ENCODE peak calls at places on chromosomes 7 and 10, in six cellular contexts. Y is Calu3; L is tibial artery; D is upper lobe of right lung; I is stomach; F is activated T-cell treated with anti-CD3 and anti-CD28 coated beads, Interleukin-2, amount 50 U/mL, for 72 hours. J is an unnamed sample.

GRCh38 chr10:62681211-62681940 is 123.1 kb upstream of the ADO start:
- DNase-seq in D (no peak), I (peak; percentile 29), L (no peak), F (peak; percentile 86), Y (no peak), J (no peak)

GRCh38 chr7:24291271-24291670 is 7.3 kb downstream of the NPY start:
- DNase-seq in L (no peak), Y (no peak), F (no peak), D (no peak), I (no peak), J (no peak)

GRCh38 chr7:111521660-111522059 is 40.6 kb downstream of the IMMP2L start:
- DNase-seq in F (no peak), Y (no peak), L (no peak), I (no peak), D (no peak), J (no peak)

GRCh38 chr10:102421645-102422585 is 1.3 kb downstream of the FBXL15 start:
- DNase-seq in F (no peak), Y (peak; percentile 33), D (peak; percentile 88), L (no peak), I (peak; percentile 67), J (peak; percentile 69)

GRCh38 chr7:111162692-111163091 is 71.8 kb downstream of the LRRN3 start:
- DNase-seq in D (no peak), F (no peak), L (no peak), Y (no peak), I (no peak), J (no peak)

GRCh38 chr7:142094861-142095260 is 16.7 kb upstream of the MGAM2 start:
- DNase-seq in L (no peak), F (no peak), D (no peak), Y (no peak), I (no peak), J (no peak)

GRCh38 chr10:110834622-110835219 is 37.0 kb upstream of the PDCD4 start:
- DNase-seq in I (peak; percentile 62), D (no peak), F (no peak), Y (no peak), L (peak; percentile 54), J (no peak)

GRCh38 chr7:120272261-120272895 is 597 bp upstream of the KCND2 start:
- DNase-seq in D (no peak), I (no peak), Y (peak; percentile 40), F (no peak), L (no peak), J (no peak)

J was measured in psoas muscle.